ENCODE peak calls at places on chromosomes 16 and 17, in eight cellular contexts. Z, C, F, N, A, M, Q and L are unnamed samples.
A peak's percentile ranks its signal among the peaks of the same experiment; 100 is the strongest.

GRCh38 chr17:633641-634091 is 81.0 kb downstream of the VPS53 start:
- DNase-seq in C (no peak), Q (no peak), N (no peak), A (no peak), M (no peak), Z (no peak), F (no peak), L (no peak)

GRCh38 chr16:58629681-58630640 is at the start of gene CNOT1:
- DNase-seq in N (peak; percentile 97), Z (peak; percentile 99), A (peak; percentile 99), C (peak; percentile 92), Q (peak; percentile 98), M (peak; percentile 96), F (peak; percentile 95), L (peak; percentile 99)

GRCh38 chr16:80080287-80080851 is 460.4 kb upstream of the DYNLRB2 start:
- DNase-seq in Q (no peak), N (no peak), F (no peak), Z (no peak), A (no peak), M (no peak), C (no peak), L (no peak)

GRCh38 chr17:6067060-6067459 is 3.1 kb upstream of the WSCD1 start:
- DNase-seq in M (no peak), Q (no peak), N (no peak), Z (no peak), F (no peak), C (no peak), A (no peak), L (no peak)

GRCh38 chr17:57242148-57242547 is 14.2 kb upstream of the MSI2 start:
- DNase-seq in C (no peak), F (no peak), N (no peak), Z (no peak), A (peak; percentile 72), Q (no peak), M (no peak), L (no peak)

GRCh38 chr17:45384047-45384799 is 48.4 kb downstream of the ARHGAP27 start:
- DNase-seq in Q (no peak), N (no peak), Z (no peak), A (no peak), C (no peak), F (no peak), M (no peak), L (no peak)

GRCh38 chr17:74868251-74868907 is 4.4 kb downstream of the FDXR start:
- DNase-seq in F (no peak), Q (no peak), N (no peak), A (peak; percentile 29), C (no peak), M (no peak), Z (no peak), L (no peak)

GRCh38 chr16:49799172-49799571 is 56.7 kb downstream of the ZNF423 start:
- DNase-seq in C (no peak), Z (no peak), M (no peak), Q (no peak), F (no peak), N (no peak), A (no peak), L (no peak)

GRCh38 chr16:86862596-86862995 is 284.2 kb downstream of the FOXL1 start:
- DNase-seq in Q (peak; percentile 24), C (no peak), N (no peak), Z (no peak), F (no peak), A (no peak), M (no peak), L (no peak)

GRCh38 chr17:76480676-76481075 is 13.3 kb downstream of the AANAT start:
- DNase-seq in N (no peak), Z (no peak), Q (no peak), A (no peak), C (no peak), M (no peak), F (no peak), L (no peak)

GRCh38 chr16:66121466-66121865 is 245.0 kb upstream of the CDH5 start:
- DNase-seq in N (no peak), Z (no peak), F (no peak), M (no peak), Q (no peak), A (no peak), C (no peak), L (no peak)

GRCh38 chr17:62899349-62899748 is 66.7 kb upstream of the TANC2 start:
- DNase-seq in A (no peak), N (no peak), C (no peak), Q (peak; percentile 22), F (no peak), M (no peak), Z (no peak), L (no peak)

GRCh38 chr16:2990891-2991290 is 10.6 kb upstream of the PKMYT1 start:
- DNase-seq in Q (no peak), Z (no peak), C (no peak), F (no peak), N (no peak), M (no peak), A (no peak), L (no peak)